ENCODE peak calls at places on chromosome 5, in four cellular contexts. L is body of pancreas, Y is cardiac muscle cell, J is coronary artery. A is an unnamed sample.
A peak's percentile ranks its signal among the peaks of the same experiment; 100 is the strongest.

GRCh38 chr5:125446986-125447385 is 700.5 kb upstream of the ZNF608 start:
- DNase-seq in L (no peak), Y (peak; percentile 74), J (no peak), A (no peak)

GRCh38 chr5:42756630-42757601 is at the start of gene CCDC152:
- DNase-seq in L (peak; percentile 25), Y (peak; percentile 47), J (no peak), A (peak; percentile 92)

GRCh38 chr5:401216-402034 is 41.6 kb upstream of the EXOC3 start:
- DNase-seq in L (no peak), Y (no peak), J (peak; percentile 68), A (peak; percentile 36)

GRCh38 chr5:17910318-17910717 is 276.1 kb downstream of the TAF11L14 start:
- DNase-seq in L (no peak), Y (no peak), J (no peak), A (no peak)

GRCh38 chr5:13218518-13218917 is 726.0 kb downstream of the DNAH5 start:
- DNase-seq in L (no peak), Y (no peak), J (no peak), A (peak; percentile 70)

GRCh38 chr5:7437836-7438235 is 41.9 kb downstream of the ADCY2 start:
- DNase-seq in L (no peak), Y (no peak), J (no peak), A (no peak)

GRCh38 chr5:41598011-41598410 is 87.6 kb upstream of the PLCXD3 start:
- DNase-seq in L (no peak), Y (peak; percentile 70), J (no peak), A (no peak)

GRCh38 chr5:8864053-8864452 is 681.8 kb downstream of the SEMA5A start:
- DNase-seq in L (no peak), Y (peak; percentile 35), J (no peak), A (peak; percentile 86)

GRCh38 chr5:17269201-17269600 is 51.8 kb downstream of the BASP1 start:
- DNase-seq in L (no peak), Y (no peak), J (no peak), A (no peak)

GRCh38 chr5:39328731-39329130 is 35.6 kb downstream of the C9 start:
- DNase-seq in L (no peak), Y (peak; percentile 8), J (no peak), A (no peak)

GRCh38 chr5:141354900-141355469 is at the start of gene PCDHGA4:
- DNase-seq in L (no peak), Y (peak; percentile 30), J (no peak), A (no peak)

GRCh38 chr5:125129151-125129806 is 382.8 kb upstream of the ZNF608 start:
- DNase-seq in L (no peak), Y (no peak), J (no peak), A (no peak)

GRCh38 chr5:43560128-43560527 is 3.3 kb upstream of the PAIP1 start:
- DNase-seq in L (no peak), Y (peak; percentile 53), J (no peak), A (no peak)

GRCh38 chr5:454936-455335 is 12.0 kb downstream of the EXOC3 start:
- DNase-seq in L (peak; percentile 7), Y (no peak), J (peak; percentile 68), A (peak; percentile 40)

GRCh38 chr5:149345892-149346222 is 558 bp downstream of the GRPEL2 start:
- DNase-seq in L (no peak), Y (peak; percentile 62), J (no peak), A (no peak)

GRCh38 chr5:151082976-151083651 is 2.3 kb upstream of the TNIP1 start:
- DNase-seq in L (no peak), Y (no peak), J (no peak), A (no peak)

GRCh38 chr5:54645888-54646284 is 128.3 kb downstream of the SNX18 start:
- DNase-seq in L (no peak), Y (peak; percentile 67), J (no peak), A (no peak)

GRCh38 chr5:54296386-54296785 is 14.0 kb downstream of the ARL15 start:
- DNase-seq in L (no peak), Y (no peak), J (no peak), A (peak; percentile 53)

GRCh38 chr5:124649548-124650501 is 96.6 kb downstream of the ZNF608 start:
- DNase-seq in L (peak; percentile 37), Y (peak; percentile 95), J (no peak), A (no peak)

GRCh38 chr5:6759401-6759800 is 46.2 kb downstream of the TENT4A start:
- DNase-seq in L (peak; percentile 41), Y (peak; percentile 8), J (no peak), A (peak; percentile 74)

GRCh38 chr5:35745666-35746065 is 111.0 kb upstream of the IL7R start:
- DNase-seq in L (no peak), Y (no peak), J (no peak), A (no peak)

GRCh38 chr5:1412621-1413020 is 32.6 kb downstream of the SLC6A3 start:
- DNase-seq in L (no peak), Y (no peak), J (no peak), A (no peak)

GRCh38 chr5:119171686-119172085 is 100.8 kb downstream of the DMXL1 start:
- DNase-seq in L (no peak), Y (no peak), J (no peak), A (no peak)

GRCh38 chr5:180170111-180170809 is 38.8 kb downstream of the RASGEF1C start:
- DNase-seq in L (no peak), Y (no peak), J (no peak), A (peak; percentile 62)

GRCh38 chr5:150630459-150631325 is 9.8 kb upstream of the SYNPO start:
- DNase-seq in L (no peak), Y (no peak), J (no peak), A (no peak)

GRCh38 chr5:119470851-119471451 is 18.7 kb downstream of the HSD17B4 start:
- DNase-seq in L (no peak), Y (peak; percentile 66), J (no peak), A (no peak)

GRCh38 chr5:76960004-76960625 is 7.3 kb downstream of the CRHBP start:
- DNase-seq in L (no peak), Y (peak; percentile 30), J (no peak), A (peak; percentile 54)

GRCh38 chr5:91591076-91591475 is 208.0 kb upstream of the ARRDC3 start:
- DNase-seq in L (no peak), Y (no peak), J (no peak), A (no peak)

GRCh38 chr5:143837306-143837848 is 25.4 kb downstream of the HMHB1 start:
- DNase-seq in L (no peak), Y (peak; percentile 65), J (no peak), A (no peak)

GRCh38 chr5:143733635-143734341 is 78.2 kb upstream of the HMHB1 start:
- DNase-seq in L (no peak), Y (no peak), J (no peak), A (no peak)

GRCh38 chr5:174418809-174419522 is 305.4 kb upstream of the MSX2 start:
- DNase-seq in L (no peak), Y (peak; percentile 33), J (no peak), A (peak; percentile 81)

GRCh38 chr5:36238896-36239295 is 2.8 kb downstream of the NADK2 start:
- DNase-seq in L (no peak), Y (no peak), J (no peak), A (no peak)

GRCh38 chr5:61055434-61056006 is 106.7 kb downstream of the SMIM15 start:
- DNase-seq in L (no peak), Y (peak; percentile 74), J (no peak), A (no peak)

GRCh38 chr5:56026863-56027300 is 32.1 kb upstream of the IL6ST start:
- DNase-seq in L (no peak), Y (peak; percentile 86), J (no peak), A (no peak)

GRCh38 chr5:26553079-26553478 is 485.3 kb downstream of the CDH9 start:
- DNase-seq in L (no peak), Y (no peak), J (no peak), A (no peak)

GRCh38 chr5:138575194-138576015 is at the start of gene HSPA9:
- DNase-seq in L (peak; percentile 99), Y (peak; percentile 100), J (peak; percentile 99), A (peak; percentile 98)
- TF ChIP-seq CTCF in L (no peak), Y (no peak), J (no peak), A (peak; percentile 39)

GRCh38 chr5:172886974-172887491 is 53.0 kb downstream of the ERGIC1 start:
- DNase-seq in L (peak; percentile 57), Y (peak; percentile 99), J (no peak), A (no peak)
- H3K27ac ChIP-seq in L (peak overlapping the region; percentile 81), Y (peak overlapping the region; percentile 44), J (peak overlapping the region; percentile 77), A (no peak overlapping the region)

GRCh38 chr5:87252283-87252605 is 15.4 kb upstream of the RASA1 start:
- DNase-seq in L (no peak), Y (no peak), J (no peak), A (no peak)
- H3K4me3 ChIP-seq in L (no peak overlapping the region), Y (no peak overlapping the region), J (no peak overlapping the region), A (no peak overlapping the region)

DNA sequence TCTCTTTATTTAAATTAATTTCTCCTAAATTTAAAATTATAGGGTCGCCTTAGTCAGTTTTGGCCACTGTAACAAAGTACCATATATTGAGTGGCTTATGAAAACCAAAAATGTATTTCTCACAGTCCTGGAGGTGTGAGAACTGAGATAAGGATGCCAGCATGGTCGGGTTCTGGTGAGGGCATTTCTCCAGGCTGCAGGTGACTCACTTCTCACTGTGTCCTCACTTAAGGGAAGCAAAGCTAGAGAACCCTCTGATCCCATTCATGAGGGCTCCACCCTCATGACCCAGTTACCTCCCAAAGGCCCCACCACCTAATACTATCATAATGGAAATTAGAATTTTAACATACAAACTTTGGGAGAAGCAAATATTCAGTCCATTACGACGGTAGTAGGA is 75.1 kb upstream of the FBN2 start:
- DNase-seq in L (no peak), Y (no peak), J (no peak), A (no peak)
- TF ChIP-seq CTCF in L (no peak), Y (no peak), J (no peak), A (no peak)

DNA sequence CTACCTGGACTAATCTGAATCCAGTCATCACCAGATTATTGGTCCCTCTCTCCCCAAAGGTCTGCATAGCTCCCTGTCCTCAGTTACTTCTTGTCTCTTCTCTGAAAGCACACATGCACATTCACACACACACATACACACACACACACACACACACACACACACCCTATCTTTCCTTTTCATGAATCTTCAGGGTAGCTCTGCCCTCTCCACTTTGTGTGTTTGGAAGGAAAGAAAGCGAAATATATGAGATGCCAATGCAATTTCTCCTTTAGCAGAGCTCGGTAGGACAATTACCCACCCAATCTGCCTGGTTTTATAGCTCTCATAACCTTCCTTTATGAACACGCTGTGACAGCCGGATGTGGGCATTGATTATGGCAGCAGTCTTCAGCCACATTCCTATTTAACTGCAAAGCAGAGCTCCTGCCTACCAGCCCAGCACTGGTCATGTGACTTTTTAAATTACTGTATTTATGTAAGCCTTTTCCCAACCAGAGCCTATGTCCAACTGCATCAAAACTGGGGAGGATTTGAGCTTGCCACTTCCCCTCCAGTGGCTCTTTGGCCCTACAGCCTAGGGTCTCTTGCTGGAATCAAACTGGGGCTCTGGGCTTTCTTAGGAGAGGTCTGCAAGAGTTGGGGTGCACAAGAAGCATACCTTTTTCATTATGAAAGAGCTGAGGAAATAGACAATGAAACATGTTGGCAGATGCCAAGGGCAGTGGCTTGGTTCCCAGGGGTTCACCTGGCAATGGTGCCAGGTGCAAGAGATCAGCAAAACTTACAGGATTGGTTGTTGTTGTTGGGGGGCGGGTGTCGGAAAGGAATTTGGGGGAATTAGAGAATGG is 20.8 kb upstream of the MATR3 start:
- DNase-seq in L (no peak), Y (peak; percentile 34), J (no peak), A (no peak)
- H3K27ac ChIP-seq in L (peak overlapping the region; percentile 72), Y (peak overlapping the region; percentile 57), J (peak overlapping the region; percentile 65), A (no peak overlapping the region)